ENCODE peak calls at places on chromosomes 5 and 9, in six cellular contexts. One of them, this sample, is unnamed.

GRCh38 chr9:79264511-79265448 is 307.0 kb upstream of the TLE4 start:
- DNase-seq in cardiac muscle cell: no peak
- DNase-seq in endothelial cell of umbilical vein: no peak
- DNase-seq in prostate gland: no peak
- DNase-seq in osteoblast: no peak
- DNase-seq in suprapubic skin: no peak
- DNase-seq in this sample: no peak

GRCh38 chr5:116652903-116653302 is 78.3 kb upstream of the SEMA6A start:
- DNase-seq in cardiac muscle cell: no peak
- DNase-seq in endothelial cell of umbilical vein: no peak
- DNase-seq in prostate gland: no peak
- DNase-seq in osteoblast: peak; percentile 14
- DNase-seq in suprapubic skin: no peak
- DNase-seq in this sample: no peak

GRCh38 chr5:78544531-78545200 is 103.9 kb downstream of the LHFPL2 start:
- DNase-seq in cardiac muscle cell: no peak
- DNase-seq in endothelial cell of umbilical vein: no peak
- DNase-seq in prostate gland: no peak
- DNase-seq in osteoblast: no peak
- DNase-seq in suprapubic skin: no peak
- DNase-seq in this sample: no peak

GRCh38 chr9:69771775-69772418 is 12.1 kb upstream of the PTAR1 start:
- DNase-seq in cardiac muscle cell: no peak
- DNase-seq in endothelial cell of umbilical vein: no peak
- DNase-seq in prostate gland: no peak
- DNase-seq in osteoblast: peak; percentile 54
- DNase-seq in suprapubic skin: no peak
- DNase-seq in this sample: no peak

GRCh38 chr5:1516615-1517601 is 6.9 kb downstream of the LPCAT1 start:
- DNase-seq in cardiac muscle cell: no peak
- DNase-seq in endothelial cell of umbilical vein: no peak
- DNase-seq in prostate gland: no peak
- DNase-seq in osteoblast: peak; percentile 93
- DNase-seq in suprapubic skin: peak; percentile 77
- DNase-seq in this sample: peak; percentile 21

GRCh38 chr9:34961574-34962480 is 3.7 kb downstream of the PHF24 start:
- DNase-seq in cardiac muscle cell: no peak
- DNase-seq in endothelial cell of umbilical vein: peak; percentile 30
- DNase-seq in prostate gland: no peak
- DNase-seq in osteoblast: no peak
- DNase-seq in suprapubic skin: no peak
- DNase-seq in this sample: no peak

GRCh38 chr5:148739524-148739923 is 85.2 kb upstream of the HTR4 start:
- DNase-seq in cardiac muscle cell: no peak
- DNase-seq in endothelial cell of umbilical vein: peak; percentile 28
- DNase-seq in prostate gland: no peak
- DNase-seq in osteoblast: peak; percentile 80
- DNase-seq in suprapubic skin: no peak
- DNase-seq in this sample: no peak

GRCh38 chr5:52041843-52042242 is 658.6 kb downstream of the ISL1 start:
- DNase-seq in cardiac muscle cell: no peak
- DNase-seq in endothelial cell of umbilical vein: no peak
- DNase-seq in prostate gland: no peak
- DNase-seq in osteoblast: no peak
- DNase-seq in suprapubic skin: no peak
- DNase-seq in this sample: no peak

GRCh38 chr5:93305984-93306383 is 275.0 kb downstream of the NR2F1-AS1 start:
- DNase-seq in cardiac muscle cell: no peak
- DNase-seq in endothelial cell of umbilical vein: no peak
- DNase-seq in prostate gland: no peak
- DNase-seq in osteoblast: no peak
- DNase-seq in suprapubic skin: no peak
- DNase-seq in this sample: no peak

GRCh38 chr9:111952559-111952958 is 55.9 kb downstream of the UGCG start:
- DNase-seq in cardiac muscle cell: no peak
- DNase-seq in endothelial cell of umbilical vein: peak; percentile 72
- DNase-seq in prostate gland: no peak
- DNase-seq in osteoblast: peak; percentile 58
- DNase-seq in suprapubic skin: no peak
- DNase-seq in this sample: no peak

GRCh38 chr9:101047848-101048402 is 19.4 kb downstream of the PLPPR1 start:
- DNase-seq in cardiac muscle cell: no peak
- DNase-seq in endothelial cell of umbilical vein: peak; percentile 56
- DNase-seq in prostate gland: no peak
- DNase-seq in osteoblast: no peak
- DNase-seq in suprapubic skin: no peak
- DNase-seq in this sample: no peak

GRCh38 chr9:94603259-94603776 is 9.7 kb upstream of the FBP2 start:
- DNase-seq in cardiac muscle cell: peak; percentile 73
- DNase-seq in endothelial cell of umbilical vein: peak; percentile 53
- DNase-seq in prostate gland: peak; percentile 42
- DNase-seq in osteoblast: peak; percentile 97
- DNase-seq in suprapubic skin: no peak
- DNase-seq in this sample: peak; percentile 64

GRCh38 chr5:119417891-119418781 is 34.2 kb upstream of the HSD17B4 start:
- DNase-seq in cardiac muscle cell: no peak
- DNase-seq in endothelial cell of umbilical vein: no peak
- DNase-seq in prostate gland: no peak
- DNase-seq in osteoblast: no peak
- DNase-seq in suprapubic skin: no peak
- DNase-seq in this sample: no peak

GRCh38 chr9:134291961-134292871 is 34.0 kb upstream of the RXRA start:
- DNase-seq in cardiac muscle cell: no peak
- DNase-seq in endothelial cell of umbilical vein: no peak
- DNase-seq in prostate gland: no peak
- DNase-seq in osteoblast: peak; percentile 86
- DNase-seq in suprapubic skin: no peak
- DNase-seq in this sample: peak; percentile 46

GRCh38 chr5:156699147-156699546 is 150.9 kb upstream of the PPP1R2B start:
- DNase-seq in cardiac muscle cell: no peak
- DNase-seq in endothelial cell of umbilical vein: no peak
- DNase-seq in prostate gland: no peak
- DNase-seq in osteoblast: peak; percentile 59
- DNase-seq in suprapubic skin: no peak
- DNase-seq in this sample: no peak

GRCh38 chr5:150105898-150106615 is 19.7 kb upstream of the CSF1R start:
- DNase-seq in cardiac muscle cell: no peak
- DNase-seq in endothelial cell of umbilical vein: no peak
- DNase-seq in prostate gland: no peak
- DNase-seq in osteoblast: peak; percentile 37
- DNase-seq in suprapubic skin: peak; percentile 58
- DNase-seq in this sample: no peak

GRCh38 chr5:130773813-130774212 is 391.2 kb downstream of the HINT1 start:
- DNase-seq in cardiac muscle cell: no peak
- DNase-seq in endothelial cell of umbilical vein: no peak
- DNase-seq in prostate gland: no peak
- DNase-seq in osteoblast: no peak
- DNase-seq in suprapubic skin: no peak
- DNase-seq in this sample: no peak
- TF ChIP-seq CTCF in cardiac muscle cell: no peak
- TF ChIP-seq CTCF in endothelial cell of umbilical vein: no peak
- TF ChIP-seq CTCF in prostate gland: no peak
- TF ChIP-seq CTCF in osteoblast: no peak
- TF ChIP-seq CTCF in suprapubic skin: no peak
- TF ChIP-seq CTCF in this sample: no peak

DNA sequence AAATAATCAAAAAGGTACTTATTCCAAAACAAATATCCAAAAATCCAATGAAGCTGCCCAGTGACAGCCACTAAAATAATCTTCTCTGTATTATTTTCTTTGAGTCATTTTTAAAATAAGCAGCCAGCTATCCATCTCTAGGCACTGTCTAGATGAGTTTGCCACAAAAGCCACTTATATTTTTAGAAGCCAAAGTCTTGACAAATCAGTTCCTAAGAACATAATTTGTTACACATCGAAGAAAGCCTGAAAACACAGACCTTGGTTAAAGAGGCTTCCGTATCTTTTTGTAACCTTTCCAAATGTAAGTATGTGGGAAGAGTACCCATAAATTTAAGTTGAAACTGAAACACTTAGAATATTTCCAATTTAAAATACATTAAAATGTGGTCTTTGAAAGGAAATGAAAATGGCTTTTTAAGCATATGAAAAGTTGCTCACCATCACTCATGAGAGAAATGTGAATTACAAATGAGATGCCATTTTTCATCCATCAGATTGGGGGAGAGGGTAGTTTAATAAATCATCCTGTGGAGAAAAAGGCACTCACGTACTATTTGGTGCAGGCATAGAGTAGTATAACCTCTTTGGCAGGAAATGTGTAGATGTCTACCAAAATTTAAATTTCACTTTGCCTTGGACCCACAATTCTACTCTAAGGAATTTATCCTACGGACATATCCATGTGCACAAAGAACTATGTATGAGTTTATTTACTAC is 180.4 kb downstream of the MLLT3 start:
- DNase-seq in cardiac muscle cell: no peak
- DNase-seq in endothelial cell of umbilical vein: no peak
- DNase-seq in prostate gland: no peak
- DNase-seq in osteoblast: no peak
- DNase-seq in suprapubic skin: no peak
- DNase-seq in this sample: no peak
- H3K4me3 ChIP-seq in cardiac muscle cell: no peak overlapping the region
- H3K4me3 ChIP-seq in endothelial cell of umbilical vein: no peak overlapping the region
- H3K4me3 ChIP-seq in prostate gland: no peak overlapping the region
- H3K4me3 ChIP-seq in osteoblast: no peak overlapping the region
- H3K4me3 ChIP-seq in suprapubic skin: no peak overlapping the region
- H3K4me3 ChIP-seq in this sample: peak overlapping the region; percentile 8

GRCh38 chr5:142511318-142511717 is 174.6 kb downstream of the FGF1 start:
- DNase-seq in cardiac muscle cell: no peak
- DNase-seq in endothelial cell of umbilical vein: no peak
- DNase-seq in prostate gland: no peak
- DNase-seq in osteoblast: no peak
- DNase-seq in suprapubic skin: no peak
- DNase-seq in this sample: no peak

GRCh38 chr5:142514196-142514595 is 171.7 kb downstream of the FGF1 start:
- DNase-seq in cardiac muscle cell: no peak
- DNase-seq in endothelial cell of umbilical vein: peak; percentile 45
- DNase-seq in prostate gland: no peak
- DNase-seq in osteoblast: no peak
- DNase-seq in suprapubic skin: no peak
- DNase-seq in this sample: no peak

GRCh38 chr5:142512680-142513042 is 173.2 kb downstream of the FGF1 start:
- DNase-seq in cardiac muscle cell: no peak
- DNase-seq in endothelial cell of umbilical vein: no peak
- DNase-seq in prostate gland: no peak
- DNase-seq in osteoblast: no peak
- DNase-seq in suprapubic skin: no peak
- DNase-seq in this sample: no peak

GRCh38 chr5:142515036-142515435 is 170.9 kb downstream of the FGF1 start:
- DNase-seq in cardiac muscle cell: no peak
- DNase-seq in endothelial cell of umbilical vein: peak; percentile 46
- DNase-seq in prostate gland: no peak
- DNase-seq in osteoblast: no peak
- DNase-seq in suprapubic skin: no peak
- DNase-seq in this sample: no peak

GRCh38 chr5:142512041-142512679 is 173.7 kb downstream of the FGF1 start:
- DNase-seq in cardiac muscle cell: no peak
- DNase-seq in endothelial cell of umbilical vein: no peak
- DNase-seq in prostate gland: no peak
- DNase-seq in osteoblast: no peak
- DNase-seq in suprapubic skin: no peak
- DNase-seq in this sample: peak; percentile 56
- H3K4me1 ChIP-seq in cardiac muscle cell: peaks cover 10% of the 10 kb centered on the region
- H3K4me1 ChIP-seq in endothelial cell of umbilical vein: peaks cover 52% of the 10 kb centered on the region
- H3K4me1 ChIP-seq in prostate gland: no peaks in the 10 kb centered on the region
- H3K4me1 ChIP-seq in osteoblast: peaks cover 2% of the 10 kb centered on the region
- H3K4me1 ChIP-seq in suprapubic skin: peaks cover 19% of the 10 kb centered on the region
- H3K4me1 ChIP-seq in this sample: no peaks in the 10 kb centered on the region

GRCh38 chr5:109409844-109410388 is at the start of gene PJA2:
- DNase-seq in cardiac muscle cell: peak; percentile 100
- DNase-seq in endothelial cell of umbilical vein: peak; percentile 100
- DNase-seq in prostate gland: peak; percentile 99
- DNase-seq in osteoblast: peak; percentile 93
- DNase-seq in suprapubic skin: peak; percentile 99
- DNase-seq in this sample: peak; percentile 98
- TF ChIP-seq CTCF in cardiac muscle cell: peak; percentile 30
- TF ChIP-seq CTCF in endothelial cell of umbilical vein: no peak
- TF ChIP-seq CTCF in prostate gland: peak; percentile 19
- TF ChIP-seq CTCF in osteoblast: no peak
- TF ChIP-seq CTCF in suprapubic skin: no peak
- TF ChIP-seq CTCF in this sample: peak; percentile 37

DNA sequence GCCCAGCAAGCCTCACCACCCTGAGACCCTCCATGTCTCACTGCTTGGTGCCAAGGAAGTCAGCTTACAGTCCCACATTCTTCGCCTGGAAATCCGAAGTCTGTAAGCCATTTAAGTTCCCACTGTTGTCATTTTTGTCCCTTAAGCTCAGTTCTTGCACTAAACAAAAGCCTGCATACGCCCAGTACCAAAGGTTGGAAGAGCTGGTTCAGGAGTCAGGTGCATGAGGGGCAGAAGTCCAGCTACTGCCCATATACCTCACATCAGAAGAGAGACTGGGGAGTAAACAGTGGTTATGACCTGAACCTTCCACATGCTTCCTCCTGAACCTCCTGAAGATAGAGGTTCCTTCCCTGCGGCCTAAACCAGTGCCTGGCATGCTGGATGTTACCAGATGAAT is 146.0 kb downstream of the FRMD3 start:
- DNase-seq in cardiac muscle cell: no peak
- DNase-seq in endothelial cell of umbilical vein: no peak
- DNase-seq in prostate gland: no peak
- DNase-seq in osteoblast: no peak
- DNase-seq in suprapubic skin: no peak
- DNase-seq in this sample: no peak
- H3K4me3 ChIP-seq in cardiac muscle cell: no peak overlapping the region
- H3K4me3 ChIP-seq in endothelial cell of umbilical vein: no peak overlapping the region
- H3K4me3 ChIP-seq in prostate gland: no peak overlapping the region
- H3K4me3 ChIP-seq in osteoblast: no peak overlapping the region
- H3K4me3 ChIP-seq in suprapubic skin: no peak overlapping the region
- H3K4me3 ChIP-seq in this sample: no peak overlapping the region

GRCh38 chr5:134133995-134134541 is 19.6 kb downstream of the TCF7 start:
- DNase-seq in cardiac muscle cell: no peak
- DNase-seq in endothelial cell of umbilical vein: no peak
- DNase-seq in prostate gland: no peak
- DNase-seq in osteoblast: peak; percentile 56
- DNase-seq in suprapubic skin: peak; percentile 56
- DNase-seq in this sample: peak; percentile 44
- H3K4me1 ChIP-seq in cardiac muscle cell: no peaks in the 10 kb centered on the region
- H3K4me1 ChIP-seq in endothelial cell of umbilical vein: no peaks in the 10 kb centered on the region
- H3K4me1 ChIP-seq in prostate gland: no peaks in the 10 kb centered on the region
- H3K4me1 ChIP-seq in osteoblast: peaks cover 16% of the 10 kb centered on the region
- H3K4me1 ChIP-seq in suprapubic skin: peaks cover 18% of the 10 kb centered on the region
- H3K4me1 ChIP-seq in this sample: peaks cover 15% of the 10 kb centered on the region

This sample was measured in psoas muscle.